ENCODE peak calls at places on chromosomes 12 and 14, in seven cellular contexts. B is endothelial cell of umbilical vein; G is heart left ventricle; Z is pancreas; C is body of pancreas; I is CD4-positive, alpha-beta T cell; X is tibial artery. V is an unnamed sample. For H3K27me3, the result is how much of the 10 kb centered on the place peaks cover.

GRCh38 chr12:22275847-22276246 is 58.7 kb downstream of the ST8SIA1 start:
- DNase-seq in B (peak), G (peak), Z (no peak), C (peak), I (no peak), X (peak), V (peak)

GRCh38 chr12:91098942-91099341 is 12.4 kb downstream of the LUM start:
- DNase-seq in B (no peak), G (no peak), Z (no peak), C (no peak), I (no peak), X (peak), V (no peak)

GRCh38 chr14:92456215-92457017 is 57.2 kb upstream of the RIN3 start:
- DNase-seq in B (peak), G (peak), Z (no peak), C (no peak), I (no peak), X (peak), V (peak)

GRCh38 chr12:106085213-106085612 is 53.5 kb downstream of the NUAK1 start:
- DNase-seq in B (no peak), G (no peak), Z (no peak), C (no peak), I (no peak), X (no peak), V (no peak)

GRCh38 chr12:33180921-33181320 is 258.7 kb downstream of the SYT10 start:
- DNase-seq in B (no peak), G (no peak), Z (no peak), C (no peak), I (no peak), X (no peak), V (no peak)

GRCh38 chr12:52821826-52822660 is 8.1 kb upstream of the KRT4 start:
- DNase-seq in B (no peak), G (no peak), Z (no peak), C (no peak), I (no peak), X (no peak), V (no peak)

GRCh38 chr12:75489613-75490210 is 9.2 kb downstream of the GLIPR1 start:
- DNase-seq in B (peak), G (no peak), Z (no peak), C (no peak), I (no peak), X (no peak), V (no peak)

GRCh38 chr12:109720152-109720855 is 6.7 kb downstream of the FAM222A start:
- DNase-seq in B (no peak), G (peak), Z (peak), C (no peak), I (no peak), X (no peak), V (peak)

GRCh38 chr12:48198619-48198973 is 4.5 kb downstream of the OR10AD1 start:
- DNase-seq in B (no peak), G (peak), Z (peak), C (peak), I (no peak), X (peak), V (peak)

GRCh38 chr14:70640938-70641547 is 673 bp upstream of the TTC9 start:
- DNase-seq in B (peak), G (peak), Z (peak), C (peak), I (peak), X (no peak), V (peak)

GRCh38 chr12:97194551-97194950 is 268.1 kb upstream of the RMST start:
- DNase-seq in B (no peak), G (no peak), Z (no peak), C (no peak), I (no peak), X (no peak), V (no peak)

GRCh38 chr12:96248532-96248931 is 54.4 kb downstream of the ELK3 start:
- DNase-seq in B (no peak), G (no peak), Z (no peak), C (no peak), I (no peak), X (no peak), V (no peak)

GRCh38 chr14:53953002-53953827 is 3.4 kb downstream of the BMP4 start:
- DNase-seq in B (peak), G (peak), Z (peak), C (peak), I (no peak), X (peak), V (peak)

GRCh38 chr14:81018245-81018644 is 62.8 kb downstream of the TSHR start:
- DNase-seq in B (no peak), G (no peak), Z (no peak), C (no peak), I (no peak), X (no peak), V (no peak)

GRCh38 chr14:97025722-97026121 is 228.5 kb downstream of the VRK1 start:
- DNase-seq in B (no peak), G (no peak), Z (no peak), C (no peak), I (no peak), X (no peak), V (no peak)

GRCh38 chr14:101082036-101082435 is 178.5 kb upstream of the RTL1 start:
- DNase-seq in B (no peak), G (no peak), Z (peak), C (no peak), I (no peak), X (no peak), V (no peak)

GRCh38 chr14:21070083-21070609 is at the start of gene ARHGEF40:
- DNase-seq in B (peak), G (peak), Z (peak), C (peak), I (no peak), X (peak), V (peak)

GRCh38 chr12:52662093-52663006 is 10.3 kb upstream of the KRT2 start:
- DNase-seq in B (no peak), G (no peak), Z (no peak), C (no peak), I (no peak), X (no peak), V (no peak)

GRCh38 chr12:3273409-3273853 is 196.3 kb downstream of the TSPAN9 start:
- DNase-seq in B (no peak), G (peak), Z (no peak), C (no peak), I (no peak), X (no peak), V (no peak)

GRCh38 chr12:93453633-93454032 is 11.9 kb upstream of the UBE2N start:
- DNase-seq in B (no peak), G (no peak), Z (no peak), C (no peak), I (no peak), X (no peak), V (no peak)

GRCh38 chr14:26917086-26917485 is 319.3 kb upstream of the NOVA1 start:
- DNase-seq in B (peak), G (no peak), Z (no peak), C (no peak), I (no peak), X (peak), V (no peak)

GRCh38 chr14:76763362-76764041 is 2.2 kb downstream of the VASH1 start:
- DNase-seq in B (peak), G (peak), Z (no peak), C (no peak), I (no peak), X (no peak), V (no peak)

GRCh38 chr12:111775205-111776193 is 8.8 kb downstream of the ALDH2 start:
- DNase-seq in B (peak), G (peak), Z (peak), C (peak), I (no peak), X (peak), V (peak)

GRCh38 chr12:48768147-48768546 is 20.7 kb downstream of the ADCY6 start:
- DNase-seq in B (no peak), G (no peak), Z (no peak), C (no peak), I (no peak), X (no peak), V (no peak)

GRCh38 chr12:52454411-52455201 is 2.7 kb upstream of the KRT6B start:
- DNase-seq in B (no peak), G (no peak), Z (no peak), C (no peak), I (no peak), X (no peak), V (no peak)

GRCh38 chr12:90546511-90546910 is 408.5 kb downstream of the CCER1 start:
- DNase-seq in B (no peak), G (no peak), Z (no peak), C (no peak), I (no peak), X (no peak), V (no peak)

GRCh38 chr14:95527392-95528002 is 7.4 kb upstream of the GLRX5 start:
- DNase-seq in B (no peak), G (no peak), Z (no peak), C (peak), I (no peak), X (peak), V (no peak)

GRCh38 chr12:51911307-51911706 is 4.0 kb downstream of the ACVRL1 start:
- DNase-seq in B (peak), G (no peak), Z (no peak), C (no peak), I (no peak), X (no peak), V (no peak)

GRCh38 chr12:9648701-9649531 is 20.6 kb upstream of the CLEC2D start:
- DNase-seq in B (peak), G (no peak), Z (no peak), C (no peak), I (no peak), X (no peak), V (no peak)
- H3K27ac ChIP-seq in B (peak), G (peak), Z (peak), C (peak), I (peak), X (peak), V (peak)

GRCh38 chr12:114671664-114672476 is 12.1 kb downstream of the TBX3 start:
- DNase-seq in B (no peak), G (no peak), Z (no peak), C (no peak), I (no peak), X (no peak), V (no peak)
- H3K27me3 ChIP-seq in B (under half), G (under half), Z (under half), C (under half), I (half or more), X (under half), V (under half)

GRCh38 chr12:108060910-108061309 is 68.2 kb upstream of the WSCD2 start:
- DNase-seq in B (no peak), G (no peak), Z (no peak), C (no peak), I (no peak), X (no peak), V (no peak)
- H3K27ac ChIP-seq in B (no peak), G (no peak), Z (no peak), C (no peak), I (no peak), X (no peak), V (no peak)

DNA sequence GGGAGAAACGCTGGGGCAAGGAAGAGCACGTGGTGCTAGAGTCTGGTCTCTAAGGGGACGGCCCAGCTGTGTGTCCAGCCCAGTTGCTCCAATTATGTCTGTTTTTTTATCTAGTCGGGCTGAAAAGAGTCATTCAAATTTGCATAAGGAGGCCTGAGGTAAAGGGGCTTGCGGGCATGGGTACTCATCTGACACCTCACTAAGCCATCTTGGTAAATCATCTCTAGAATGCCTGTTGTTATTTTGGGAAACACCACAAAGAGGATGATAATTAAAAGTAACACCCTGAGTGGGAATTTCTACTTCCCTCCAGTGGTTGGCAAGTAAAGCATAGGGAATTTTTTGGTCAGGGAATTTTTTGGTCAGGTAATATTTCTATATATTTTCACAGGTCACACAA is 196.1 kb upstream of the ALG10B start:
- DNase-seq in B (no peak), G (no peak), Z (no peak), C (no peak), I (no peak), X (no peak), V (no peak)
- H3K27me3 ChIP-seq in B (under half), G (under half), Z (under half), C (under half), I (under half), X (under half), V (under half)

GRCh38 chr14:68962681-68963080 is 16.4 kb downstream of the ACTN1 start:
- DNase-seq in B (no peak), G (no peak), Z (no peak), C (no peak), I (no peak), X (no peak), V (no peak)
- H3K27ac ChIP-seq in B (no peak), G (no peak), Z (no peak), C (no peak), I (no peak), X (peak), V (no peak)

V was measured in psoas muscle.